ENCODE peak calls at places on chromosomes 6 and 20, in four cellular contexts. L is IMR-90, I is H1, C is H9. Y is an unnamed sample.

GRCh38 chr20:4876301-4876700 is 125.0 kb downstream of the SLC23A2 start:
- DNase-seq in L (no peak), I (no peak), C (no peak), Y (no peak)

GRCh38 chr6:64439274-64439673 is 803.7 kb downstream of the PHF3 start:
- DNase-seq in L (no peak), I (no peak), C (no peak), Y (no peak)

GRCh38 chr6:52417675-52418111 is 2.4 kb upstream of the EFHC1 start:
- DNase-seq in L (peak), I (no peak), C (no peak), Y (peak)

GRCh38 chr6:125183391-125183790 is 29.8 kb downstream of the TPD52L1 start:
- DNase-seq in L (no peak), I (no peak), C (no peak), Y (no peak)

GRCh38 chr6:25695671-25696070 is 43.7 kb downstream of the SCGN start:
- DNase-seq in L (no peak), I (no peak), C (no peak), Y (no peak)

GRCh38 chr20:21548390-21549035 is 34.6 kb upstream of the NKX2-2 start:
- DNase-seq in L (no peak), I (no peak), C (no peak), Y (no peak)

GRCh38 chr20:51553897-51554504 is 11.5 kb upstream of the NFATC2 start:
- DNase-seq in L (peak), I (no peak), C (no peak), Y (no peak)

GRCh38 chr6:137430954-137431353 is 63.2 kb downstream of the OLIG3 start:
- DNase-seq in L (no peak), I (no peak), C (no peak), Y (no peak)

GRCh38 chr6:25012657-25013056 is 76.9 kb upstream of the RIPOR2 start:
- DNase-seq in L (peak), I (no peak), C (no peak), Y (no peak)

GRCh38 chr20:45347936-45348809 is at the start of gene SDC4:
- DNase-seq in L (peak), I (no peak), C (peak), Y (peak)

GRCh38 chr6:169891846-169892245 is 140.4 kb downstream of the ERMARD start:
- DNase-seq in L (no peak), I (no peak), C (no peak), Y (no peak)

GRCh38 chr20:1811621-1812498 is 83.3 kb upstream of the SIRPA start:
- DNase-seq in L (peak), I (no peak), C (no peak), Y (peak)

GRCh38 chr6:41072836-41073202 is at the start of gene NFYA:
- DNase-seq in L (peak), I (no peak), C (peak), Y (no peak)

GRCh38 chr6:78883651-78884050 is 16.3 kb downstream of the IRAK1BP1 start:
- DNase-seq in L (no peak), I (no peak), C (no peak), Y (no peak)
- H4K5ac ChIP-seq in L (no peak), I (no peak), C (no peak), Y (no peak)

GRCh38 chr6:15793826-15794225 is 131.0 kb upstream of the DTNBP1 start:
- DNase-seq in L (no peak), I (no peak), C (no peak), Y (no peak)

GRCh38 chr6:15796130-15796766 is 133.4 kb upstream of the DTNBP1 start:
- DNase-seq in L (no peak), I (no peak), C (no peak), Y (no peak)

GRCh38 chr6:15793288-15793687 is 130.5 kb upstream of the DTNBP1 start:
- DNase-seq in L (peak), I (no peak), C (no peak), Y (peak)

GRCh38 chr6:15798856-15799255 is 136.0 kb upstream of the DTNBP1 start:
- DNase-seq in L (no peak), I (no peak), C (no peak), Y (no peak)

GRCh38 chr6:15796844-15797243 is 134.0 kb upstream of the DTNBP1 start:
- DNase-seq in L (no peak), I (no peak), C (no peak), Y (no peak)
- H2BK120ac ChIP-seq in L (no peak), I (no peak), C (no peak), Y (no peak)

GRCh38 chr6:146909376-146909775 is 294.8 kb upstream of the STXBP5 start:
- DNase-seq in L (no peak), I (no peak), C (no peak), Y (no peak)

GRCh38 chr6:146912730-146913680 is 291.2 kb upstream of the STXBP5 start:
- DNase-seq in L (no peak), I (no peak), C (no peak), Y (no peak)

GRCh38 chr6:146910611-146911010 is 293.6 kb upstream of the STXBP5 start:
- DNase-seq in L (no peak), I (no peak), C (no peak), Y (no peak)

GRCh38 chr6:146909886-146910285 is 294.3 kb upstream of the STXBP5 start:
- DNase-seq in L (no peak), I (no peak), C (no peak), Y (no peak)

DNA sequence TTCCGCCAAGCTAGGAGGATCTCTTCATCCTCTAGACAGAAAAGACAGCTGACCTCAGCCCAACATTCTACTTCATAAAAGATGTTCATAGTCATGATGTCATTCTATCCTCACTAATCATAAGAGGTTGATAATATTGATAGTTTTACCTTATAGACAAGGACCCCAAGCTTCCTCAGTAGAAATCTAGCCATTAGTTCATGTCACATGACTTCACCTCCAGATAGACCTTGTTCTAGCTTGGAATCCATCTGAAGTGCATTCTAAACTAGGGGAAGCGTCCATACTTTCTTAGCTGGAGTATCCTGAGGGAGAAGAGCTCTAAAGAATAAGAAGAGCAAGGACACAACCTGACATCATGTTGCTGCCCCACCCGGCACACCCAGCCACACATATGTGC is 292.6 kb upstream of the STXBP5 start:
- DNase-seq in L (no peak), I (no peak), C (no peak), Y (no peak)
- H2BK5ac ChIP-seq in L (no peak), I (no peak), C (no peak), Y (no peak)

GRCh38 chr20:22794200-22794599 is 209.8 kb upstream of the FOXA2 start:
- DNase-seq in L (no peak), I (no peak), C (no peak), Y (no peak)
- H4K5ac ChIP-seq in L (no peak), I (no peak), C (no peak), Y (no peak)

GRCh38 chr6:1461207-1461606 is 71.8 kb downstream of the FOXF2 start:
- DNase-seq in L (peak), I (no peak), C (no peak), Y (no peak)

GRCh38 chr6:1461736-1462135 is 72.4 kb downstream of the FOXF2 start:
- DNase-seq in L (no peak), I (no peak), C (no peak), Y (no peak)

GRCh38 chr6:1464796-1465348 is 75.5 kb downstream of the FOXF2 start:
- DNase-seq in L (no peak), I (no peak), C (no peak), Y (no peak)

GRCh38 chr6:1463751-1464397 is 74.5 kb downstream of the FOXF2 start:
- DNase-seq in L (no peak), I (no peak), C (no peak), Y (no peak)

DNA sequence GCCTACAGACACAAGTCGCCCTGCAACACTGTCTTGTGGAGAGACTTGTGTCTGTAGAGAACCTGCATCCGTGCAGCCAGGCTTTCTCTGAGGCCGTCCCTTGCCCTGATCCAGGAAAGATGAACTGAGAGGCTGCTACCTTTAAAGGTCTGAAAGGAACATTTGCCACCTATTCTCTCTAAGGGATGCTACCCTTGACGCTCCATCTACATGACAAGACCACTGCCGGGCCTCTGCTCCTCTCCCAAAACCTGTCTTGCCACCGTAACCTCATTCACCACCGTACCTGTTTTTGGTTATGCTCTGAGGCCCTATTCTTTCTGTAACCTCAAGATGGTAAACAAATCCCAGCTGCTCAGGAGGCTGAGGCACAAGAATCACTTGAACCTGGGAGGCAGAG is 73.9 kb downstream of the FOXF2 start:
- DNase-seq in L (no peak), I (peak), C (peak), Y (no peak)
- H2BK120ac ChIP-seq in L (no peak), I (no peak), C (no peak), Y (no peak)

GRCh38 chr6:659716-660581 is 3.0 kb upstream of the HUS1B start:
- DNase-seq in L (no peak), I (no peak), C (peak), Y (peak)
- H2BK5ac ChIP-seq in L (no peak), I (peak), C (no peak), Y (peak)

GRCh38 chr6:11013671-11014070 is 30.4 kb downstream of the ELOVL2 start:
- DNase-seq in L (no peak), I (no peak), C (no peak), Y (no peak)

GRCh38 chr6:11016452-11016851 is 27.7 kb downstream of the ELOVL2 start:
- DNase-seq in L (no peak), I (no peak), C (no peak), Y (no peak)

GRCh38 chr6:11021003-11021402 is 23.1 kb downstream of the ELOVL2 start:
- DNase-seq in L (no peak), I (no peak), C (no peak), Y (no peak)

GRCh38 chr6:11018225-11018624 is 25.9 kb downstream of the ELOVL2 start:
- DNase-seq in L (no peak), I (no peak), C (no peak), Y (no peak)

DNA sequence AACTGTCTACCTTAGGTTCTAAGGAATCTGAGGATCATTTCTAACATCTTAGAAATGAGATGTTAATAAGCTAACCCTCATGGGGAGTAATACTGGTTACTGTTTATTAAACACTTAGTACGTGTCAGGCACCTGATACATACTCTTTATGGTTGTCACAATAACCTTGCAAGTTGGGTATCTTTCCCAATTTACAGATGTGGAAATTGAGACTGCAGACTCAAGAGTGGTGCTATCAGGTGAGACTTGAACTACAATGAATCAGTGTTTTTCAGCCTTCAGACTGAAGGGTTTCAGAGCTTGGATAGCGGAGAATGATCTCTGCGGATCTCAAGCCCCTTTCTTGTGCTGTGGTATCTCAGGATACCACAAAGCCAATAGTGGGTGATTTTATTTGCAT is 27.0 kb downstream of the ELOVL2 start:
- DNase-seq in L (no peak), I (no peak), C (no peak), Y (no peak)
- H4K5ac ChIP-seq in L (no peak), I (no peak), C (no peak), Y (no peak)

DNA sequence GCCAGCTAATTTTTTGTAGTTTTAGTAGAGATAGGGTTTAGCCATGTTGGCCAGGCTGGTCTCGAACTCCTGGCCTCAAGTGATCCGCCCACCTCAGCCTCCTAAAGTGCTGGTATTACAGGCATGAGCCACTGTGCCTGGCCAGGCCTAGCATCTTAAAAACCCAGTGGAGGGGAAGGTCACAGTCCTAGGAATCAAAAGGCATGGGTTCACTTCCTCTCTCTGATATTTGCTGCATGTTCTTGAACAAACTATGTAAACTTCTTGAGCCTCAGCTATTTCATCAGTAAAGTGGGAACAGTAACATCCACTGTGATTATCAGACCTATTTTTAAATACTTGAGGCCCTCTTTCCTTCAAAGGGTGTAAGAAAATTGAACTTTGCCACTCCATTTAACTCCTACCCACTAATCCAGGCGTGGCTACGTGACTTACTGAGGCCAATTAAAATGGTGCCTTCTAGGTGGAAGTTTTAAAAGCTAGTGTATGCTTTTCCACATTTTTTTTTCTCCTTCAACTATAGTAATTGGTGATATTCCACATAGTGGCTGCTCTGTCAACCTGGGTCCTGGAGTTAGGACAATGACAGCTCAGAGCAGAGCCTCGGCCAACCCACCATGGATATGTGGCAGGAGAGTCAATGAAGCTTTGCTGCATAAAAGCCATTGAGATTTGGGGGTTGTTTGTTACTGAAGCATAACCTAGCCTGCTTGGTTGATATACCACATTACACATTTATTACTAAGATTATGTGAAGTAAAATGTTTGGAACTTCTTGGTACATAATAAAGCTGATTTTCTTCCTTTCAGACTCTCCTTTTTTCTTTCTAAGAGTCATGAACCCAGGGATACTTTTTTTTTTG is 32.2 kb upstream of the IER3 start:
- DNase-seq in L (no peak), I (no peak), C (no peak), Y (no peak)
- H2BK120ac ChIP-seq in L (peak), I (no peak), C (no peak), Y (no peak)

GRCh38 chr6:32852018-32852843 is 1.3 kb downstream of the TAP1 start:
- DNase-seq in L (no peak), I (no peak), C (no peak), Y (no peak)
- H2BK5ac ChIP-seq in L (peak), I (no peak), C (no peak), Y (no peak)

GRCh38 chr20:61839223-61839911 is 226.3 kb downstream of the TAF4 start:
- DNase-seq in L (no peak), I (no peak), C (no peak), Y (no peak)
- H4K5ac ChIP-seq in L (no peak), I (no peak), C (no peak), Y (no peak)

Y was measured in mesendoderm.